ENCODE peak calls at places on chromosomes 7 and 10, in six cellular contexts. One of them, this sample, is unnamed.
A peak's percentile ranks its signal among the peaks of the same experiment; 100 is the strongest.

GRCh38 chr7:142866361-142867096 is 11.7 kb downstream of the EPHB6 start:
- DNase-seq in SK-N-SH: peak; percentile 88
- DNase-seq in K562: peak; percentile 70
- DNase-seq in H1: peak; percentile 82
- DNase-seq in HepG2: peak; percentile 13
- DNase-seq in GM12878: no peak
- DNase-seq in this sample: no peak

GRCh38 chr10:69639291-69640195 is 9.5 kb downstream of the FAM241B start:
- DNase-seq in SK-N-SH: peak; percentile 81
- DNase-seq in K562: peak; percentile 82
- DNase-seq in H1: peak; percentile 80
- DNase-seq in HepG2: peak; percentile 56
- DNase-seq in GM12878: peak; percentile 11
- DNase-seq in this sample: peak; percentile 56

GRCh38 chr7:134669388-134669787 is 22.7 kb downstream of the BPGM start:
- DNase-seq in SK-N-SH: no peak
- DNase-seq in K562: no peak
- DNase-seq in H1: no peak
- DNase-seq in HepG2: no peak
- DNase-seq in GM12878: no peak
- DNase-seq in this sample: no peak

GRCh38 chr10:121633056-121633455 is 34.8 kb upstream of the FGFR2 start:
- DNase-seq in SK-N-SH: no peak
- DNase-seq in K562: no peak
- DNase-seq in H1: no peak
- DNase-seq in HepG2: no peak
- DNase-seq in GM12878: no peak
- DNase-seq in this sample: no peak

GRCh38 chr10:78869508-78870439 is 199.0 kb upstream of the ZMIZ1 start:
- DNase-seq in SK-N-SH: no peak
- DNase-seq in K562: no peak
- DNase-seq in H1: peak; percentile 30
- DNase-seq in HepG2: no peak
- DNase-seq in GM12878: no peak
- DNase-seq in this sample: no peak

GRCh38 chr7:78141533-78142281 is 343.1 kb downstream of the PHTF2 start:
- DNase-seq in SK-N-SH: no peak
- DNase-seq in K562: no peak
- DNase-seq in H1: no peak
- DNase-seq in HepG2: no peak
- DNase-seq in GM12878: no peak
- DNase-seq in this sample: peak; percentile 88

GRCh38 chr10:12111528-12111927 is 17.9 kb upstream of the SEC61A2 start:
- DNase-seq in SK-N-SH: no peak
- DNase-seq in K562: no peak
- DNase-seq in H1: no peak
- DNase-seq in HepG2: no peak
- DNase-seq in GM12878: no peak
- DNase-seq in this sample: no peak

GRCh38 chr10:7408494-7409044 is 2.3 kb downstream of the SFMBT2 start:
- DNase-seq in SK-N-SH: peak; percentile 90
- DNase-seq in K562: peak; percentile 79
- DNase-seq in H1: peak; percentile 76
- DNase-seq in HepG2: no peak
- DNase-seq in GM12878: no peak
- DNase-seq in this sample: peak; percentile 17

GRCh38 chr10:14750900-14751575 is 23.7 kb downstream of the FAM107B start:
- DNase-seq in SK-N-SH: peak; percentile 52
- DNase-seq in K562: no peak
- DNase-seq in H1: no peak
- DNase-seq in HepG2: no peak
- DNase-seq in GM12878: no peak
- DNase-seq in this sample: no peak

GRCh38 chr7:25356534-25357151 is 128.4 kb upstream of the NPVF start:
- DNase-seq in SK-N-SH: no peak
- DNase-seq in K562: no peak
- DNase-seq in H1: no peak
- DNase-seq in HepG2: no peak
- DNase-seq in GM12878: no peak
- DNase-seq in this sample: no peak

GRCh38 chr7:25351761-25352160 is 123.5 kb upstream of the NPVF start:
- DNase-seq in SK-N-SH: no peak
- DNase-seq in K562: no peak
- DNase-seq in H1: no peak
- DNase-seq in HepG2: no peak
- DNase-seq in GM12878: no peak
- DNase-seq in this sample: no peak

GRCh38 chr7:25353191-25353590 is 124.9 kb upstream of the NPVF start:
- DNase-seq in SK-N-SH: peak; percentile 23
- DNase-seq in K562: no peak
- DNase-seq in H1: no peak
- DNase-seq in HepG2: no peak
- DNase-seq in GM12878: no peak
- DNase-seq in this sample: no peak

GRCh38 chr7:25350074-25350473 is 121.8 kb upstream of the NPVF start:
- DNase-seq in SK-N-SH: no peak
- DNase-seq in K562: no peak
- DNase-seq in H1: no peak
- DNase-seq in HepG2: no peak
- DNase-seq in GM12878: no peak
- DNase-seq in this sample: no peak

GRCh38 chr7:25353744-25354143 is 125.5 kb upstream of the NPVF start:
- DNase-seq in SK-N-SH: no peak
- DNase-seq in K562: no peak
- DNase-seq in H1: no peak
- DNase-seq in HepG2: no peak
- DNase-seq in GM12878: no peak
- DNase-seq in this sample: no peak
- H2AFZ ChIP-seq in SK-N-SH: no peak overlapping the region
- H2AFZ ChIP-seq in K562: no peak overlapping the region
- H2AFZ ChIP-seq in H1: no peak overlapping the region
- H2AFZ ChIP-seq in HepG2: no peak overlapping the region
- H2AFZ ChIP-seq in GM12878: no peak overlapping the region
- H2AFZ ChIP-seq in this sample: no peak overlapping the region

DNA sequence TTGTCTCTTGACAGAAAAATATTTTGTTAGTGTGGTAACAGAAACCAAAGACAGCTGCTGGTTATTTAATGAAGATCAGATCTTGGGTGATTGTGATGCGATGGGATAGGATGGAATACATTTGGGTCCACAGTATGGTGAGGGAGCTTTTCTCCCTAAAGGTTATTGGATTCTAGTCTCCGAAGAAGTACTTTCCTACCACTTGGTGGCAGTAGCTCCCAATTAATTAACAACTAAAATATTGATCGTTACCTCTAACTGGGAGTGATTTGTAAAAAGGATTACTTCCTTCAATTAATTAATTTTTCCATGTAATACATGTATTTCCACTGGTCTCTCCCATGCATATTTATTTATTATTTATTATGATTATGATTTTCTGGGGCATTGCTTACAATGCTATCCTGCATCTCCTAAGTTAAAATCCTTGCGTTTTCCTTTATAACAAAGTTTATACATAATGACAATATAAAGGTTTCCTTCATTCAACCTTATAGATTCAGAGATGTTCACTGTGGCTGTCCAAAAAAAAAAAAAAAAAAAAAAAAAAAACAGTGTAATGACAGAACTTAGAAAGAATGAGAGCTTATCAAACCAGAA is 25.6 kb downstream of the TMEM196 start:
- DNase-seq in SK-N-SH: peak; percentile 47
- DNase-seq in K562: peak; percentile 45
- DNase-seq in H1: no peak
- DNase-seq in HepG2: peak; percentile 32
- DNase-seq in GM12878: no peak
- DNase-seq in this sample: peak; percentile 22
- TF ChIP-seq USF2 in SK-N-SH: no peak
- TF ChIP-seq USF2 in K562: no peak
- TF ChIP-seq USF2 in H1: no peak
- TF ChIP-seq USF2 in HepG2: no peak
- TF ChIP-seq USF2 in GM12878: no peak
- TF ChIP-seq USF2 in this sample: no peak

DNA sequence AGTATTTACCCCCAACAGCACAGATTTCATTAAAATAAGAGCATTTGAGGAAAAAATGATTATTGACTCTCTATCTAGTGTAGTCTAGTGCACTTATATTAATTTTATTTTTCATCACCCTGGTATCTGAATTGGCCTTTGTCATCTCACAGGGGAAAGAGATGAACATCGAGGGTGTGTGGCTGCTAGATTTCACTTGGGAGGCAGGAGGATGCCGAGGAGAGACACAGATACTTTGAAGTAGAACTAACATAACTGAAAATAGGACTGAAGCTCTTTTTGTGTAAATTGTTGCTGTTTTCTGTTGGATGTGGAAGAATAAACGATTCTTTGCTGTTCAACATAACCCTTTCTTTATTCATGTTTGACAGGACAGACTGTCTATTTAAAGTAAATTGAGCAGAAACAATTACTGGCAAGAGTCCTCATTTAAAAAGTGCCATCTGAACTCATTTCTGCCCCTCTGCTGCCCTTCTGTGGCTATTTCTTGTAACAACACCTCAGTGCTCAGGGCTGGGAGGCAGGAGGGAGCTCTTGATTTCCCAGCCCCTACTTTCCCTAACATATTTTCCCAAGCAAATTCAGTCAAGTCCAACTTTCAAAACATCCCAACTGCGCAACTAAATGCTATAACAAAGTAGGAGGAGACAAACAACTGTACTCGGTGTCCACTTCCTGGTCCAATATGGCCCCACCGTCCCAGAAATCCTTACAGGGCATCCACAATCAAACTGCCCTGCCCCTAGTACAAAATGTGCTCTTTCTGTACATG is 15.6 kb downstream of the LYZL1 start:
- DNase-seq in SK-N-SH: peak; percentile 80
- DNase-seq in K562: peak; percentile 67
- DNase-seq in H1: peak; percentile 68
- DNase-seq in HepG2: peak; percentile 68
- DNase-seq in GM12878: no peak
- DNase-seq in this sample: peak; percentile 70
- H2AFZ ChIP-seq in SK-N-SH: no peak overlapping the region
- H2AFZ ChIP-seq in K562: no peak overlapping the region
- H2AFZ ChIP-seq in H1: peak overlapping the region; percentile 71
- H2AFZ ChIP-seq in HepG2: peak overlapping the region; percentile 92
- H2AFZ ChIP-seq in GM12878: no peak overlapping the region
- H2AFZ ChIP-seq in this sample: no peak overlapping the region

GRCh38 chr10:1168763-1169162 is 112.6 kb downstream of the WDR37 start:
- DNase-seq in SK-N-SH: no peak
- DNase-seq in K562: no peak
- DNase-seq in H1: no peak
- DNase-seq in HepG2: no peak
- DNase-seq in GM12878: no peak
- DNase-seq in this sample: no peak
- TF ChIP-seq USF2 in SK-N-SH: no peak
- TF ChIP-seq USF2 in K562: no peak
- TF ChIP-seq USF2 in H1: no peak
- TF ChIP-seq USF2 in HepG2: no peak
- TF ChIP-seq USF2 in GM12878: no peak
- TF ChIP-seq USF2 in this sample: no peak

DNA sequence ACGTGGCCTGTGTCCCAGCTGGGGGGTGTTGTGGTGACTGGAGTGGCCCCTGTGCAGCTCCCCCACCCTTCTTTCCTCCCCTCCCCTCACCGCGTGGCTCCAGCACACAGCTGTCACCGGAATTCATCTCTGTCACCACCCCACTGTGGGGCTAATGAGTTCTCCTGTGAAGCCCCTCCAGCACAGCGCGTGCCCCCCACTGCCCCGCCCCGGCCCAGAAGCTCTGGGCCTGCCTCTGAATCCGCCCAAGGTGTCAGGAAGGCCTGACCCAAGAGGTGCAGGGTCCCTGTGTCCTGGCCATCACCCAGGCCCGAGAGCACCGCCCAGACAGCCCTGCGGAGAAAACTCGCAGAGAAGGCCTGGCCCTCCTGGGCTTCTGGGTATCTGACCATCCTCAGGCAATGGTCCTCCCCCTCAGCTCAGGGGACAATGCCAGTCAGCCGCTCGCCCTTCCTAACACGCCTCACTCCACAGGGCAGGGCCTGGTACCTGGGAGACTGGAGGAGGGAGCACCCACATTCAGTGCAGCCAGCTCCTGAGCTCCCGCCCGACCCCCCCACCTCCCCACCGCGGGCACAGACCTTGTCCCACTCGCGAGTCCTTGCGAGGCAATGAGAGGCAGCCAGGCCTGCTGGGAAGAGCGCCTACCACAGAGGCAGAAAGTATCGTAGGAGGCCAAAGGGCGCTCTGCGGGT is 38.2 kb downstream of the GBX1 start:
- DNase-seq in SK-N-SH: no peak
- DNase-seq in K562: no peak
- DNase-seq in H1: no peak
- DNase-seq in HepG2: no peak
- DNase-seq in GM12878: no peak
- DNase-seq in this sample: no peak
- H2AFZ ChIP-seq in SK-N-SH: no peak overlapping the region
- H2AFZ ChIP-seq in K562: no peak overlapping the region
- H2AFZ ChIP-seq in H1: no peak overlapping the region
- H2AFZ ChIP-seq in HepG2: no peak overlapping the region
- H2AFZ ChIP-seq in GM12878: no peak overlapping the region
- H2AFZ ChIP-seq in this sample: no peak overlapping the region

GRCh38 chr7:33986951-33987948 is 81.9 kb downstream of the BMPER start:
- DNase-seq in SK-N-SH: no peak
- DNase-seq in K562: peak; percentile 2
- DNase-seq in H1: no peak
- DNase-seq in HepG2: peak; percentile 27
- DNase-seq in GM12878: no peak
- DNase-seq in this sample: peak; percentile 100
- TF ChIP-seq USF2 in SK-N-SH: no peak
- TF ChIP-seq USF2 in K562: no peak
- TF ChIP-seq USF2 in H1: no peak
- TF ChIP-seq USF2 in HepG2: no peak
- TF ChIP-seq USF2 in GM12878: no peak
- TF ChIP-seq USF2 in this sample: no peak

GRCh38 chr10:71978476-71978875 is 14.3 kb downstream of the CHST3 start:
- DNase-seq in SK-N-SH: peak; percentile 25
- DNase-seq in K562: peak; percentile 75
- DNase-seq in H1: no peak
- DNase-seq in HepG2: no peak
- DNase-seq in GM12878: no peak
- DNase-seq in this sample: no peak
- H2AFZ ChIP-seq in SK-N-SH: no peak overlapping the region
- H2AFZ ChIP-seq in K562: no peak overlapping the region
- H2AFZ ChIP-seq in H1: no peak overlapping the region
- H2AFZ ChIP-seq in HepG2: no peak overlapping the region
- H2AFZ ChIP-seq in GM12878: no peak overlapping the region
- H2AFZ ChIP-seq in this sample: no peak overlapping the region

GRCh38 chr10:6114758-6115410 is 26.1 kb downstream of the RBM17 start:
- DNase-seq in SK-N-SH: no peak
- DNase-seq in K562: no peak
- DNase-seq in H1: no peak
- DNase-seq in HepG2: no peak
- DNase-seq in GM12878: no peak
- DNase-seq in this sample: peak; percentile 59
- TF ChIP-seq USF2 in SK-N-SH: no peak
- TF ChIP-seq USF2 in K562: no peak
- TF ChIP-seq USF2 in H1: no peak
- TF ChIP-seq USF2 in HepG2: no peak
- TF ChIP-seq USF2 in GM12878: no peak
- TF ChIP-seq USF2 in this sample: no peak

This sample was measured in IMR-90.